ENCODE peak calls at places on chromosomes 13 and 19, in five cellular contexts. K is A549, P is uterus, F is tibial artery, E is body of pancreas. J is an unnamed sample.

GRCh38 chr13:114229486-114229885 is 5.2 kb upstream of the CDC16 start:
- DNase-seq in K (no peak), P (no peak), F (no peak), E (no peak), J (no peak)

GRCh38 chr13:76225815-76226489 is 589.8 kb downstream of the LMO7 start:
- DNase-seq in K (no peak), P (no peak), F (no peak), E (no peak), J (no peak)

GRCh38 chr19:55666343-55667005 is 8.6 kb upstream of the EPN1 start:
- DNase-seq in K (no peak), P (no peak), F (no peak), E (no peak), J (no peak)

GRCh38 chr19:38395381-38396127 is 7.1 kb downstream of the SPRED3 start:
- DNase-seq in K (no peak), P (no peak), F (no peak), E (no peak), J (no peak)

GRCh38 chr13:98990701-98991100 is 12.8 kb upstream of the DOCK9 start:
- DNase-seq in K (no peak), P (no peak), F (no peak), E (no peak), J (no peak)

GRCh38 chr19:1250374-1251232 is 2.2 kb downstream of the MIDN start:
- DNase-seq in K (peak; percentile 80), P (peak; percentile 63), F (no peak), E (peak; percentile 65), J (no peak)

GRCh38 chr19:10214784-10215183 is 16.3 kb downstream of the S1PR2 start:
- DNase-seq in K (no peak), P (no peak), F (no peak), E (no peak), J (no peak)

GRCh38 chr13:23740002-23740401 is 149.2 kb downstream of the MIPEP start:
- DNase-seq in K (no peak), P (no peak), F (no peak), E (no peak), J (no peak)

GRCh38 chr13:86856996-86857395 is 814.2 kb upstream of the SLITRK5 start:
- DNase-seq in K (no peak), P (no peak), F (no peak), E (no peak), J (no peak)

GRCh38 chr13:95118541-95119324 is 182.5 kb downstream of the ABCC4 start:
- DNase-seq in K (no peak), P (no peak), F (no peak), E (no peak), J (no peak)
- H3K4me1 ChIP-seq in K (peaks cover 81% of the 10 kb centered on the region), P (no peaks in the 10 kb centered on the region), F (no peaks in the 10 kb centered on the region), E (no peaks in the 10 kb centered on the region), J (no peaks in the 10 kb centered on the region)

DNA sequence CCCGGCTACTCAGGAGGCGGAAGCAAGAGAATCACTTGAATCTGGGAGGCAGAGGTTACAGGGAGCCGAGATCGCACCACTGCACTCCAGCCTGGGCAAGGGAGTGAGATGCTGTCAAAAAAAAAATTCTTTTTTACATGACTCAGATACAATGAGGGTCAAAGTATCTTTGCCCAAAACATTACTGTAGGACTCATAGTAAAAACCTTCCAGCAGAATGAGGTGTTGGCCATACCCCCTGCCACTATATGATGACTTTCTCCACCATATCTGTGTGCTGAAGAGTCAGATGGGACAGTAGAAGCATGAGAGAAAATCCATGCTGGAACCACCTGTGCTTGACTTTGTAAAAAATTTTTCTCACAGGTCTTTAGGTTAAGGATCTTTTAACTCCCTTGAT is 86.7 kb downstream of the COL4A2 start:
- DNase-seq in K (no peak), P (no peak), F (no peak), E (no peak), J (no peak)
- H3K4me1 ChIP-seq in K (peaks cover 20% of the 10 kb centered on the region), P (peaks cover 35% of the 10 kb centered on the region), F (peaks cover 69% of the 10 kb centered on the region), E (peaks cover 7% of the 10 kb centered on the region), J (no peaks in the 10 kb centered on the region)

GRCh38 chr13:40619479-40619814 is 47.0 kb downstream of the FOXO1 start:
- DNase-seq in K (no peak), P (no peak), F (no peak), E (no peak), J (no peak)
- H3K4me1 ChIP-seq in K (peaks cover 17% of the 10 kb centered on the region), P (peaks cover 24% of the 10 kb centered on the region), F (peaks cover 10% of the 10 kb centered on the region), E (peaks cover 68% of the 10 kb centered on the region), J (no peaks in the 10 kb centered on the region)

GRCh38 chr19:13234518-13234917 is 84.3 kb downstream of the IER2 start:
- DNase-seq in K (peak; percentile 51), P (peak; percentile 24), F (peak; percentile 26), E (peak; percentile 38), J (no peak)
- H3K4me1 ChIP-seq in K (peaks cover 6% of the 10 kb centered on the region), P (no peaks in the 10 kb centered on the region), F (no peaks in the 10 kb centered on the region), E (peaks cover 7% of the 10 kb centered on the region), J (no peaks in the 10 kb centered on the region)

GRCh38 chr19:34430738-34431625 is 2.8 kb downstream of the UBA2 start:
- DNase-seq in K (peak; percentile 84), P (no peak), F (no peak), E (no peak), J (no peak)

GRCh38 chr19:34431681-34432402 is 3.7 kb downstream of the UBA2 start:
- DNase-seq in K (no peak), P (no peak), F (no peak), E (no peak), J (no peak)

GRCh38 chr19:34432797-34433196 is 4.6 kb downstream of the UBA2 start:
- DNase-seq in K (peak; percentile 31), P (peak; percentile 29), F (peak; percentile 76), E (no peak), J (no peak)

DNA sequence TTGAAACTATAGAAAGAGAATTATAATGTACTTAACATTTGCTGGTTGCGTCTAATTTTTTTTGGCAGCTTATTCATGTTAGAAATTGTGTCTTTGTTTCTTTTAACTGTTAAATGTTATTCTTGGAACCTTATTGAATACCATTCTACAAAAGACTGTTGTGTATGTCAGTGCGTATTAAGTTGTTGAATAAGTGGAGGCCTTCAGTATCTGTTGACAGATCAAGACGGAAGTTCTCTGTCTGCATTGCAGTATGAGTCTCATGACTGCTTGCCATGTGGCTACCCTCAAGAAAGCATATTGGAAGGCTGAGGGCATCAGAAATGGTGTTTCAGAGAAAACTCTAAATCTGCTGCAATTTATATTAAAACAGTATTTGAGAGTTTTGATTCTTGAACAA is 8.5 kb downstream of the UBA2 start:
- DNase-seq in K (no peak), P (no peak), F (no peak), E (no peak), J (no peak)
- H3K4me1 ChIP-seq in K (peaks cover under 1% of the 10 kb centered on the region), P (no peaks in the 10 kb centered on the region), F (peaks cover 41% of the 10 kb centered on the region), E (peaks cover 8% of the 10 kb centered on the region), J (no peaks in the 10 kb centered on the region)

GRCh38 chr19:15246198-15246481 is 13.9 kb upstream of the EPHX3 start:
- DNase-seq in K (no peak), P (no peak), F (no peak), E (no peak), J (no peak)

GRCh38 chr19:15248648-15249559 is 16.7 kb upstream of the EPHX3 start:
- DNase-seq in K (peak; percentile 65), P (peak; percentile 86), F (peak; percentile 94), E (peak; percentile 52), J (peak; percentile 48)

GRCh38 chr19:15248106-15248505 is 15.9 kb upstream of the EPHX3 start:
- DNase-seq in K (no peak), P (peak; percentile 38), F (peak; percentile 59), E (no peak), J (no peak)

GRCh38 chr19:15245370-15246197 is 13.3 kb upstream of the EPHX3 start:
- DNase-seq in K (no peak), P (no peak), F (no peak), E (no peak), J (no peak)

DNA sequence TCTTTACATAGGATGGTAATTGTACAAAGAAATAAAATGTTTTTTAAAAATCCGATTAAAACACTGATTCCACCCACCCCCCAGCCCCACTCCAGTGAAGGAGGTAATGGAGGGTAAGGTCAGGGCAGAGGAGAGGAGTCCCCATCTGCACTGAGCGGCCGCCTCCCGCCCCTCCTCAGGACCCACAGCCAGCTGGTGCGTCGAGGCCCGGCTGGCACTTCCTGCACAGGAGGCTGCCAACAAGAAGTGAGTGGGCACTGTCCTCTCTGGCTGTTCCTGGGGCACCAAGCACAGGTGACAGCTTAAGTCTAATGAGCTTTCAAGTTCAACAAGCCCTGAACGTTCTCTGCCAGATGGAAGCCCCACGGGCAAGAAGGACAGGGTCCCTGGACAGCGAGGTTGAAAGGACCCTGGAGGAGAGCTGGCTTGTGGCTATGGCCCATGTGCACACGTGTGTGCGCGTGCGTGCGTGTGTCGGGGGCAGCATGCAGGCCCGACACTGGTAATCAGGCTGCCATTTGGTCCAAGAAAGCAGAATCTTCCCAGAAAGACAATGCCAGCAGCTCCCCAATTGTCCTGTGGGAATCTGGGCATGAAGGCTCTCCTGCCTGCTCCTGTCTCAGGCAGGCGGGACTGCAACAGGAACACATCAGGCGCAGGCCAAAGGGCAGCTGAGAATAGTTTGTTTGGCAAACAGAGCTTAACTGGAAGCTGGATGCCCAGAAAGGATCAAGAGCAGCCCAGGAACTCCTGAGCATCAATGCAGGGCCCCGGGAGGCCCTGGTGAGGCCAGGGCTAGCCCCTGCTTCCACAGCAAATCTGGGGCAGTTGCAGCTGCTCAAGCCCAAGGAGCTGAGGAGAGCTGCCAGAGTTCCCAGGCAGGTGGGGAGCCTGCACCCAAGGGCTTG is 15.1 kb upstream of the EPHX3 start:
- DNase-seq in K (no peak), P (no peak), F (no peak), E (no peak), J (no peak)
- H3K4me1 ChIP-seq in K (peaks cover 51% of the 10 kb centered on the region), P (peaks cover 29% of the 10 kb centered on the region), F (peaks cover 82% of the 10 kb centered on the region), E (peaks cover 49% of the 10 kb centered on the region), J (peaks cover 34% of the 10 kb centered on the region)

J was measured in breast epithelium.